ENCODE peak calls at places on chromosome 5, in six cellular contexts. F is HCT116, I is tibial nerve, R is fibroblast of lung, O is colonic mucosa, H is astrocyte. E is an unnamed sample. For H3K36me3 and H3K9me3, the result is how much of the 10 kb centered on the place peaks cover.

GRCh38 chr5:91382530-91383026 is 539 bp downstream of the ARRDC3 start:
- DNase-seq in F (no peak), I (no peak), R (peak), O (peak), H (no peak), E (no peak)

GRCh38 chr5:53427965-53428364 is 52.5 kb upstream of the FST start:
- DNase-seq in F (no peak), I (no peak), R (peak), O (no peak), H (no peak), E (no peak)

GRCh38 chr5:172666251-172666650 is 25.2 kb downstream of the NEURL1B start:
- DNase-seq in F (no peak), I (no peak), R (no peak), O (no peak), H (no peak), E (no peak)

GRCh38 chr5:37834542-37835399 is 5.1 kb downstream of the GDNF start:
- DNase-seq in F (no peak), I (no peak), R (no peak), O (no peak), H (no peak), E (no peak)

GRCh38 chr5:134554319-134555222 is 29.1 kb downstream of the JADE2 start:
- DNase-seq in F (no peak), I (peak), R (peak), O (peak), H (peak), E (no peak)

GRCh38 chr5:8844847-8845246 is 701.0 kb downstream of the SEMA5A start:
- DNase-seq in F (no peak), I (no peak), R (no peak), O (no peak), H (no peak), E (no peak)

GRCh38 chr5:39977231-39977630 is 552.5 kb upstream of the DAB2 start:
- DNase-seq in F (no peak), I (no peak), R (no peak), O (no peak), H (no peak), E (no peak)

GRCh38 chr5:543755-544674 is 19.8 kb upstream of the SLC9A3 start:
- DNase-seq in F (no peak), I (peak), R (no peak), O (peak), H (no peak), E (peak)

GRCh38 chr5:40689442-40689841 is 9.7 kb downstream of the PTGER4 start:
- DNase-seq in F (peak), I (no peak), R (peak), O (peak), H (peak), E (no peak)

GRCh38 chr5:1513326-1514026 is 10.3 kb downstream of the LPCAT1 start:
- DNase-seq in F (no peak), I (no peak), R (no peak), O (no peak), H (no peak), E (peak)

GRCh38 chr5:77180167-77181081 is 30.1 kb upstream of the PDE8B start:
- DNase-seq in F (no peak), I (no peak), R (no peak), O (peak), H (no peak), E (peak)

GRCh38 chr5:1227669-1228068 is 2.5 kb downstream of the SLC6A18 start:
- DNase-seq in F (no peak), I (no peak), R (peak), O (no peak), H (no peak), E (no peak)

GRCh38 chr5:178106556-178107239 is 6.6 kb upstream of the N4BP3 start:
- DNase-seq in F (no peak), I (no peak), R (no peak), O (no peak), H (no peak), E (peak)

GRCh38 chr5:178108446-178108845 is 4.9 kb upstream of the N4BP3 start:
- DNase-seq in F (no peak), I (no peak), R (no peak), O (no peak), H (no peak), E (peak)

GRCh38 chr5:178107889-178108288 is 5.4 kb upstream of the N4BP3 start:
- DNase-seq in F (no peak), I (no peak), R (no peak), O (no peak), H (no peak), E (peak)

GRCh38 chr5:178110511-178110910 is 2.8 kb upstream of the N4BP3 start:
- DNase-seq in F (no peak), I (no peak), R (no peak), O (no peak), H (no peak), E (peak)

DNA sequence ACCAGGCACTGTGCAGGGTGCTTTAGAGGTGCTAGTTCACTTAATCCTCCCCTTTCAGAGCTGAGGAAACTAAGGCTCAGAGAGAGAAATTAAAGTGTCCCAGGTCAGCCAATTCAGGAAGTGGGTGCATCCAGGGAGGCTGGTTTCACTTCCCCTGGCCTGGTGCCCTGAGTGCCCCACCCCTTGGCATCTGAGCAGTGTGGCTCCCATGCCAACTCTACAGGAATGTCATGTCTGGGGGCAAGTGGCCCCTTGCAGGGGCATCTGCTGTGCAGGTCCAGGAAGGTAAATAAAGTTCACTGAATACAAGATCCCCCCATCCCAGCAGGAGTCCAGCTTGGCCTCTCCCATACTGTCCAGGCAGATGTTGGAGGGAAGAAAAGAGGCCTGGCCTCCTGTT is 4.4 kb upstream of the N4BP3 start:
- DNase-seq in F (no peak), I (no peak), R (no peak), O (peak), H (no peak), E (peak)
- H3K36me3 ChIP-seq in F (under half), I (under half), R (under half), O (under half), H (under half), E (under half)

DNA sequence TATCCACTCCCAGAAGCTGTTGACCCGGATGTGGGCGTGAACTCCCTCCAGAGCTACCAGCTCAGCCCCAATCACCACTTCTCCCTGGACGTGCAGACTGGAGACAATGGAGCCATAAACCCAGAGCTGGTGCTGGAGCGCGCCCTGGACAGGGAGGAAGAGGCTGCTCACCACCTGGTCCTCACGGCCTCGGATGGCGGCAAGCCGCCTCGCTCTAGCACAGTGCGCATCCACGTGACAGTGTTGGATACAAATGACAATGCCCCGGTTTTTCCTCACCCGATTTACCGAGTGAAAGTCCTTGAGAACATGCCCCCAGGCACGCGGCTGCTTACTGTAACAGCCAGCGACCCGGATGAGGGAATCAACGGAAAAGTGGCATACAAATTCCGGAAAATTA is 834 bp downstream of the PCDHGA8 start:
- DNase-seq in F (no peak), I (no peak), R (no peak), O (no peak), H (no peak), E (no peak)
- H3K9me3 ChIP-seq in F (under half), I (half or more), R (under half), O (under half), H (under half), E (under half)

DNA sequence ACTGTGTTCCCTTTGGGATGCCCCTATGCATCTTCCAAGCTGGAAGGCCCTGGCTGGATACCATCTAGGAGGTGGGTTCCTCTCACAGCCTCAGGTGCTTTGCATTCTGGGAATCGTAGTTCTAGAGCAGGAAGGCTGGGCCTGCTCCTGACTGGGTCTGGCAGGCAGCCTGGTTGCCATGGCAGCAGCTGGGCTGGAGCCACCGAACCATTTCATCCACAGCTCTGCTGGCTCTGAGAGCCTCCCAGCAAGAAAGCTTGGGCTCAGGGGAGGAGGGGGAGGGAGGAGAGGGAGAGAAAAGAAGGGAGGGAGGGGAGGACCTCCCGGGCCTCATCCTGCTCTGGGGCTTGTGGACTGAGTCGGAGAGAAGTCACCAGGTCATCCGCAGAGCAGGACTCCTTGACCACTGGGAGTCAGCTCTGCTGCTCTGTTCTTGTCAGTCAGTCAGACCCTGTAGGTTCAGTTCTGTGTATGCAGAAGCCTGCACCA is 65.2 kb upstream of the ARAP3 start:
- DNase-seq in F (peak), I (peak), R (peak), O (peak), H (peak), E (peak)
- H3K4me3 ChIP-seq in F (no peak), I (no peak), R (no peak), O (no peak), H (no peak), E (no peak)

GRCh38 chr5:142003266-142003800 is 9.5 kb downstream of the GNPDA1 start:
- DNase-seq in F (no peak), I (no peak), R (no peak), O (no peak), H (no peak), E (no peak)
- H3K36me3 ChIP-seq in F (under half), I (under half), R (under half), O (under half), H (under half), E (half or more)

DNA sequence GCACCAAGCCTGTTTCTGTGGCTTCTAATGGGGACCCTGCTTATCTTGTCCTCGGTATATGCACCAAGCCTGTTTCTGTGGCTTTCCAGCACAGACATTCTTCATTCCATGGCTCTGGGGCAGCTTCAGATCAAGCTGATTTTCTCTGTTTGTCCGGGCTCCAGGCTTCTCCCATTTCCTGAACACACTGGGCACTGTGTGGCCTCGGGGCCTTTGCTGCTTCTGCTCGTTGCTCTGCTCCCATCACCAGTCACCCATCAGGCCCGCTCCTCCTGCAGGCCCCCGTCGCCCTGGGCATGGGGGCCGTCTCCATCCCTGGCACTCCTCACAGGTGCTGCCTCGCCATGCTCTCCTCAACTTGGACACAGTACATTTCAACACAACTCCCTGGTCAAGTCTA is 30.6 kb downstream of the ZNF354A start:
- DNase-seq in F (no peak), I (no peak), R (no peak), O (no peak), H (no peak), E (no peak)
- H3K9me3 ChIP-seq in F (under half), I (half or more), R (under half), O (under half), H (under half), E (under half)

GRCh38 chr5:147874910-147875367 is 3.6 kb upstream of the SCGB3A2 start:
- DNase-seq in F (no peak), I (no peak), R (no peak), O (no peak), H (no peak), E (no peak)

GRCh38 chr5:147863409-147864194 is 14.9 kb upstream of the SCGB3A2 start:
- DNase-seq in F (no peak), I (no peak), R (peak), O (no peak), H (no peak), E (no peak)

DNA sequence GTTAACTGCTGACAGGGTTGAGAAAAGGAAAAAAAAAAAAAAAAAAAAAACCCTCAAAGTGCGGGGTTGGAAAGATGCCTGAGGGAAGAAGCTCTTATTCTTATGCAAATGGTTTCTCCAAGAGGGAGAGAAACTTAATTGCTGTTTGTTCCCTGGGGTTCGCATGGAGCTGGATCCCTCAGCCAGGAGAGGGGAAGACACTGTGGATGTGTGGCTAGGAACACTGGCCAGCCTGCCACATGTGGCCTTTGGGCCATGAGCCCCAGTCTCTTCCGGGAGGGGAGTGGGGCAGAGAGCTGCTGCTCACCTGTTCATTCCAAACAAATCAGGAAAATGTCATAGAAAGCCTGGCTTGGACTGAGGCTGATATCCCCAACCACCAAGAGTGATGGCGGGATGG is 9.4 kb upstream of the SCGB3A2 start:
- DNase-seq in F (no peak), I (no peak), R (no peak), O (no peak), H (no peak), E (no peak)
- H3K4me3 ChIP-seq in F (no peak), I (no peak), R (no peak), O (no peak), H (no peak), E (no peak)

GRCh38 chr5:147633173-147633572 is 123.3 kb upstream of the DPYSL3 start:
- DNase-seq in F (no peak), I (no peak), R (no peak), O (no peak), H (no peak), E (no peak)

GRCh38 chr5:147635882-147636531 is 126.1 kb upstream of the DPYSL3 start:
- DNase-seq in F (no peak), I (no peak), R (no peak), O (no peak), H (no peak), E (no peak)

GRCh38 chr5:147639303-147639702 is 129.4 kb upstream of the DPYSL3 start:
- DNase-seq in F (no peak), I (no peak), R (no peak), O (no peak), H (no peak), E (no peak)

GRCh38 chr5:147631428-147631985 is 121.6 kb upstream of the DPYSL3 start:
- DNase-seq in F (no peak), I (no peak), R (no peak), O (no peak), H (no peak), E (no peak)

DNA sequence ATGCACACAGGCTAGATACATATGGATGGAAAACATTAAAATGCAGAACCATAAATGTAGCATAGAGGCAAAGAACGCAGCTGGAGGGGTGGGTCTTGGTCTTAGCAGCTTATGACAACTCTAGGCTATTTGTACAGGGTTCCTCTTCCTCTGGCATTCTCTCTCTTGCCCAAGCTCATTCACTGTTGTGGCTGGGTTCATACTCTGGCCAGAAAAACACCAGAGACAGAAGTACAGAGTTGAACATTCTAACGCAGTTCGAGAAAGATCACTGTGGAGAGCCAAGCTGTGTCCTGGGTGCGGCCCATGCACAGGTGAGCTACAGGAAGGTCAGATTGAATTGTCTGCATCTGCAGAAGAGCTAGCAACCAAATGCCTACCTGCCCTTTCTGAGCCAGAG is 126.7 kb upstream of the DPYSL3 start:
- DNase-seq in F (no peak), I (no peak), R (no peak), O (no peak), H (no peak), E (no peak)
- H3K36me3 ChIP-seq in F (under half), I (under half), R (under half), O (under half), H (under half), E (under half)

GRCh38 chr5:143932584-143932983 is 120.6 kb downstream of the HMHB1 start:
- DNase-seq in F (no peak), I (no peak), R (no peak), O (no peak), H (no peak), E (no peak)

GRCh38 chr5:143933434-143933833 is 121.5 kb downstream of the HMHB1 start:
- DNase-seq in F (no peak), I (no peak), R (no peak), O (no peak), H (no peak), E (no peak)

GRCh38 chr5:143934821-143935220 is 122.9 kb downstream of the HMHB1 start:
- DNase-seq in F (no peak), I (no peak), R (no peak), O (no peak), H (no peak), E (no peak)

DNA sequence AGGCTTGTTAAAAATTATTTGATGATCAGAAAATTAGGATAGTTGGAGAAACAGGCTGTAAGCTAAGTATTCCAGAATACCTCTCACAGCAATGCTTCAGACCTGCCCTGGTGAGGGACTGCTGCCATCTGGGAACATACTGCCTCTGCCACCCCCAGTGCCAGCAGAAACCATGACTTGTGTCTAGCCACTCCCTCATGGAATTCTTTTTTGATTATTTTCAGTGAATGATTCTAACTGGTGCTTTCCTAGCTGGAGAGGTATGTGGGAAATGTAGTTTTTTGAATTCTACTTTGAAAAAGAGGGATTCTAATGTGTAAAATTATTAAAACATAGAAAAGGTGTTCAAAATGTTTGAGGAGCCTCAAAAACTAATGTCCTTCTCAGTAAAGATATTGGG is 126.3 kb downstream of the HMHB1 start:
- DNase-seq in F (no peak), I (no peak), R (no peak), O (no peak), H (no peak), E (no peak)
- H3K9me3 ChIP-seq in F (under half), I (under half), R (under half), O (under half), H (under half), E (under half)

DNA sequence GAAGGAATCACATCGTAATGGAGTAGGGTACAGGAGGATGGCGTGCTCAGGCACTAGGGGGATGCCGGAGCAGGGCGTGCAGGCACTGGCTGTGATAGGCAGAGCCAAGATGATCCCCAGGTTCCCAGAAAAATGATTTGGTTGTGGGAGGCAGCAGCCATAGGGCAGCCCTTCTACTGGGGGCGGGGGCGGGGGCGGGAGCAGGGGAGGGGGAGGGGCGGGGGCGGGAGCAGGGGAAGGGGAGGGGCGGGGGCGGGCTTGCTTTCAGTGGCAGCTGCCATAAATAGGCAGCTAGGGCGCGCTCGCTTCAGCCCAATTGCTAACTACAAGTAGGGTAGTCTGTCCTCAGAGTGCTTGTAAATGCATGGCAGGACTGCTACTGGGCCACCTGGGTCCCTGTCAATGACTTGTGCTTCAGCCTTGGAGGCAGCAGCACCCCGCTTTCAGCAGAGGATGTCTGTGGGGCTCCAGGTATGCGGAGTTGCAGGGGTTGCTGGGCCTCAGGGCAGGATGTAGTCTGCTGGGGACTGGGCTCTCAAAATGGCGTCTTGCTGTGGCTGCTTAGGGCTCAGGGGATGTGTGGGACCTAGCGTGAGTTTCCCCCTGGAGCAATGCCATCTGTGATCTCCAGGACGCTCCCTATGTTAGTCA is 354.3 kb downstream of the RAB3C start:
- DNase-seq in F (no peak), I (no peak), R (no peak), O (no peak), H (no peak), E (no peak)
- H3K4me3 ChIP-seq in F (no peak), I (no peak), R (no peak), O (no peak), H (no peak), E (no peak)

DNA sequence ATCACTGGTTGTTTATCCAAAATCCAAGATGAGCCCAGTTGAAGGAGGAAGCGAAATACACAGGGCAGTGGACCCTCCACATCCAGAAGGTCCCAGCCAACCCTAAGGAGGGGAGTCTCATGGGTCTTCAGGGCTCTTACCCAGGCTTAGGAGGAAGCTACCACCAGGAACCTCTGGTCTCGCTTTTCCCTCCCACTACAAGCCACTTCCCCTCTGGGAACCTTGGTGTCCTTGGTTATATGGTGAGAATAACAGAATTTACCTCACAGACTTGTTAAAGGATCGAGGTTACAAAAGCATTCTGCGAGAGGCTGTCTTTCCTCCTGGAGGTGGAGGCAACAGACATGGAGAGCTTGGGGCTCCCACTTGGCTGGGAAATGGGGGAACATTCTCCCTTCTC is 3.4 kb downstream of the HIGD2A start:
- DNase-seq in F (no peak), I (no peak), R (no peak), O (no peak), H (no peak), E (no peak)
- H3K36me3 ChIP-seq in F (under half), I (under half), R (under half), O (under half), H (under half), E (half or more)

E was measured in left lung.